ENCODE peak calls at places on chromosomes 5 and 9, in five cellular contexts. D is endodermal cell, H is caudate nucleus, P is non-pigmented ciliary epithelial cell, W is heart left ventricle. S is an unnamed sample.

GRCh38 chr5:170306381-170306790 is 8.8 kb upstream of the LCP2 start:
- DNase-seq in D (no peak), H (no peak), P (no peak), W (peak), S (no peak)

GRCh38 chr5:179862296-179862695 is 3.7 kb upstream of the MRNIP start:
- DNase-seq in D (no peak), H (no peak), P (no peak), W (no peak), S (no peak)

GRCh38 chr5:56281489-56282163 is 48.5 kb upstream of the ANKRD55 start:
- DNase-seq in D (no peak), H (no peak), P (no peak), W (no peak), S (no peak)

GRCh38 chr9:113155911-113156559 is 5.2 kb downstream of the SLC31A2 start:
- DNase-seq in D (no peak), H (no peak), P (no peak), W (no peak), S (no peak)

GRCh38 chr5:21701317-21701716 is 1151.8 kb downstream of the CDH12 start:
- DNase-seq in D (no peak), H (no peak), P (no peak), W (no peak), S (no peak)

GRCh38 chr9:2271426-2271825 is 256.3 kb downstream of the SMARCA2 start:
- DNase-seq in D (peak), H (no peak), P (no peak), W (no peak), S (no peak)

GRCh38 chr5:180142008-180142803 is 66.8 kb downstream of the RASGEF1C start:
- DNase-seq in D (no peak), H (no peak), P (no peak), W (no peak), S (no peak)

GRCh38 chr9:85224729-85225128 is 517.0 kb downstream of the AGTPBP1 start:
- DNase-seq in D (no peak), H (no peak), P (no peak), W (no peak), S (no peak)

GRCh38 chr9:121434946-121435345 is 64.7 kb downstream of the GGTA1 start:
- DNase-seq in D (no peak), H (no peak), P (peak), W (no peak), S (no peak)

GRCh38 chr9:70641031-70641430 is 226.6 kb upstream of the KLF9 start:
- DNase-seq in D (peak), H (no peak), P (no peak), W (no peak), S (no peak)

GRCh38 chr5:1374680-1375055 is 29.8 kb upstream of the CLPTM1L start:
- DNase-seq in D (no peak), H (no peak), P (no peak), W (no peak), S (no peak)

GRCh38 chr5:119200795-119201194 is 129.9 kb downstream of the DMXL1 start:
- DNase-seq in D (no peak), H (no peak), P (no peak), W (no peak), S (no peak)

GRCh38 chr5:113608113-113608551 is 94.6 kb downstream of the YTHDC2 start:
- DNase-seq in D (no peak), H (no peak), P (no peak), W (no peak), S (no peak)

GRCh38 chr5:115465416-115465815 is 79.2 kb downstream of the FEM1C start:
- DNase-seq in D (no peak), H (no peak), P (no peak), W (no peak), S (no peak)

GRCh38 chr5:54270326-54270725 is 40.0 kb downstream of the ARL15 start:
- DNase-seq in D (no peak), H (no peak), P (no peak), W (no peak), S (no peak)

GRCh38 chr5:55463613-55464012 is 71.2 kb downstream of the PLPP1 start:
- DNase-seq in D (no peak), H (no peak), P (no peak), W (no peak), S (no peak)

GRCh38 chr5:167720201-167720600 is 571.2 kb upstream of the WWC1 start:
- DNase-seq in D (no peak), H (no peak), P (no peak), W (no peak), S (no peak)

GRCh38 chr5:36944024-36944423 is 67.5 kb downstream of the NIPBL start:
- DNase-seq in D (no peak), H (no peak), P (no peak), W (no peak), S (no peak)

GRCh38 chr9:137078701-137079400 is 1.5 kb downstream of the UAP1L1 start:
- DNase-seq in D (peak), H (no peak), P (no peak), W (no peak), S (no peak)

GRCh38 chr5:38319486-38319885 is 61.1 kb downstream of the EGFLAM start:
- DNase-seq in D (no peak), H (no peak), P (no peak), W (no peak), S (no peak)

GRCh38 chr9:97038909-97039781 is at the start of gene CTSV:
- DNase-seq in D (peak), H (peak), P (no peak), W (peak), S (peak)

GRCh38 chr9:71036501-71036900 is 84.9 kb downstream of the TRPM3 start:
- DNase-seq in D (no peak), H (no peak), P (peak), W (no peak), S (peak)

GRCh38 chr9:110975969-110976368 is 62.3 kb downstream of the LPAR1 start:
- DNase-seq in D (no peak), H (no peak), P (no peak), W (no peak), S (no peak)

GRCh38 chr9:36815023-36815422 is 219.0 kb downstream of the PAX5 start:
- DNase-seq in D (no peak), H (no peak), P (no peak), W (no peak), S (no peak)

GRCh38 chr5:176994460-176995121 is 12.0 kb downstream of the UIMC1 start:
- DNase-seq in D (peak), H (no peak), P (no peak), W (peak), S (no peak)

GRCh38 chr9:99024959-99025358 is 80.0 kb upstream of the TGFBR1 start:
- DNase-seq in D (no peak), H (no peak), P (peak), W (no peak), S (no peak)

GRCh38 chr5:122493776-122494518 is 181.9 kb downstream of the SNCAIP start:
- DNase-seq in D (no peak), H (no peak), P (no peak), W (no peak), S (no peak)

GRCh38 chr5:39580702-39581498 is 156.1 kb upstream of the DAB2 start:
- DNase-seq in D (no peak), H (no peak), P (no peak), W (no peak), S (no peak)

GRCh38 chr5:42787845-42788244 is 23.8 kb downstream of the SELENOP start:
- DNase-seq in D (no peak), H (no peak), P (no peak), W (no peak), S (no peak)

GRCh38 chr5:107808671-107809137 is 138.0 kb upstream of the EFNA5 start:
- DNase-seq in D (peak), H (no peak), P (no peak), W (no peak), S (no peak)

GRCh38 chr9:1285526-1285925 is 235.4 kb downstream of the DMRT2 start:
- DNase-seq in D (no peak), H (no peak), P (no peak), W (no peak), S (no peak)

GRCh38 chr5:170740586-170741205 is 42.8 kb upstream of the GABRP start:
- DNase-seq in D (peak), H (no peak), P (no peak), W (no peak), S (no peak)

GRCh38 chr9:113528088-113528487 is 64.6 kb downstream of the RGS3 start:
- DNase-seq in D (no peak), H (no peak), P (no peak), W (peak), S (no peak)

GRCh38 chr9:37309136-37309535 is 113.4 kb upstream of the GRHPR start:
- DNase-seq in D (peak), H (no peak), P (no peak), W (no peak), S (no peak)

GRCh38 chr5:159463590-159464321 is 133.5 kb upstream of the IL12B start:
- DNase-seq in D (no peak), H (no peak), P (no peak), W (no peak), S (no peak)

GRCh38 chr5:3343211-3343610 is 252.4 kb upstream of the IRX1 start:
- DNase-seq in D (no peak), H (no peak), P (no peak), W (no peak), S (no peak)

GRCh38 chr9:91039125-91039834 is 237.7 kb downstream of the SYK start:
- DNase-seq in D (no peak), H (no peak), P (no peak), W (no peak), S (no peak)

GRCh38 chr5:34598177-34598794 is 57.8 kb upstream of the RAI14 start:
- DNase-seq in D (no peak), H (no peak), P (peak), W (peak), S (peak)

S was measured in HS-27A.